ENCODE peak calls at places on chromosome 15, in five cellular contexts. J, Y, N, U and M are unnamed samples.

GRCh38 chr15:49215768-49216739 is 46.0 kb downstream of the GALK2 start:
- DNase-seq in N (no peak), J (peak; percentile 70), Y (peak; percentile 56), U (peak; percentile 45), M (no peak)

GRCh38 chr15:85172846-85173490 is 191.3 kb downstream of the PDE8A start:
- DNase-seq in N (no peak), U (no peak), J (no peak), Y (no peak), M (no peak)

GRCh38 chr15:85800460-85801123 is 5.9 kb upstream of the KLHL25 start:
- DNase-seq in J (peak; percentile 97), N (peak; percentile 90), U (peak; percentile 70), Y (peak; percentile 59), M (peak; percentile 77)

GRCh38 chr15:52164631-52165265 is 26.4 kb downstream of the GNB5 start:
- DNase-seq in J (no peak), N (no peak), U (no peak), Y (no peak), M (no peak)

GRCh38 chr15:70559223-70559823 is 204.0 kb downstream of the UACA start:
- DNase-seq in J (peak; percentile 21), Y (peak; percentile 27), N (peak; percentile 30), U (peak; percentile 31), M (peak; percentile 25)

GRCh38 chr15:82805994-82806406 is at the start of gene FSD2:
- DNase-seq in U (peak; percentile 72), N (no peak), Y (peak; percentile 51), J (no peak), M (peak; percentile 67)

GRCh38 chr15:99211926-99212325 is 37.5 kb downstream of the TTC23 start:
- DNase-seq in J (no peak), N (no peak), U (no peak), Y (no peak), M (no peak)

GRCh38 chr15:76963596-76963995 is 31.3 kb upstream of the PSTPIP1 start:
- DNase-seq in U (no peak), Y (no peak), N (no peak), J (peak; percentile 38), M (no peak)

GRCh38 chr15:58486062-58486461 is 54.3 kb downstream of the LIPC start:
- DNase-seq in J (no peak), N (no peak), U (no peak), Y (no peak), M (no peak)

GRCh38 chr15:58487041-58487723 is 55.4 kb downstream of the LIPC start:
- DNase-seq in J (no peak), N (no peak), U (no peak), Y (no peak), M (no peak)

GRCh38 chr15:58483316-58483715 is 51.5 kb downstream of the LIPC start:
- DNase-seq in J (no peak), U (no peak), N (no peak), Y (no peak), M (no peak)

GRCh38 chr15:58486564-58486963 is 54.8 kb downstream of the LIPC start:
- DNase-seq in Y (no peak), U (no peak), N (no peak), J (no peak), M (no peak)

DNA sequence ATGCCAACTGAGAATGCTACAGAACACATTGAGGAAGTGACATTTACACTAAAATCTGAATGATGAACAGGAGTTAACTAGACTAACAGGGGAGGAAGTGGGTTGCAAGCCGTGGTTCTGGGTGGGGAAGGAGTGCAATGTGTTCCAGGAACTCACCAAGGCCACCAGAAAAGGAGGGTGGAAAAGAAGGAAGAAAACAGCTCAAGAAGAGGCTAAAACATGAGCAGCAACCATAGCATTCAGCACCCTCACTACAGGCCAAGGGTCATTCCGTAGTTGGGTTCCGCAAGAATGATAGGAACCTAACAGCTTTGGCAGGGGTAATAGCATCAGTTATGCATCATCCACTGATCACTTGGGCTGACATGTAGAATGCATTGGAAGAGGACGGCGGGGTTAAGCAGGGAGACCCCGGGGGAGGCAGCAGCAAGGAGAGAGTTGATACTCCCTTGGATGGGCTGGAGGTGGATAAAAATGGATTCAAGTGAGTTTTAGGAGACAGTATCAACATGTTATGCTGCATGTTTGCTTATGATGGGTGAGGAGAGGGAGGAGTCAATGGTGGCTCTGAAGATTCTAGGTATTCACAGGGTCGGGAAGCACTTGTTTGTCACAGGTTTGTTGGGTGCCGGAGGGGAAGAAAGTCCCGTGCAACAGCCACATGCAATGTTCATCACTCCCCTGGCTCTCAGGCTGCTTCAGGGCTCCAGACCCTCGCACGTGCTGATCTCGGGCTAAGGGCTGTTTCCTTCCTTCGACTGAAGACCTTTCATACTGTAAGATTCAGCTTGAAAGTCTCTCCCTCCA is 53.2 kb downstream of the LIPC start:
- DNase-seq in Y (no peak), U (no peak), J (no peak), N (no peak), M (no peak)
- H3K27ac ChIP-seq in Y (no peak overlapping the region), U (no peak overlapping the region), J (no peak overlapping the region), N (peak overlapping the region; percentile 34), M (no peak overlapping the region)

GRCh38 chr15:87756072-87756471 is 500.5 kb downstream of the NTRK3 start:
- DNase-seq in N (no peak), U (no peak), J (no peak), Y (no peak), M (no peak)

GRCh38 chr15:87755226-87755625 is 501.3 kb downstream of the NTRK3 start:
- DNase-seq in U (no peak), N (no peak), J (no peak), Y (no peak), M (no peak)

GRCh38 chr15:87753539-87753938 is 503.0 kb downstream of the NTRK3 start:
- DNase-seq in N (no peak), U (no peak), J (no peak), Y (no peak), M (no peak)

GRCh38 chr15:87748483-87748882 is 508.1 kb downstream of the NTRK3 start:
- DNase-seq in N (no peak), J (no peak), U (no peak), Y (no peak), M (no peak)

DNA sequence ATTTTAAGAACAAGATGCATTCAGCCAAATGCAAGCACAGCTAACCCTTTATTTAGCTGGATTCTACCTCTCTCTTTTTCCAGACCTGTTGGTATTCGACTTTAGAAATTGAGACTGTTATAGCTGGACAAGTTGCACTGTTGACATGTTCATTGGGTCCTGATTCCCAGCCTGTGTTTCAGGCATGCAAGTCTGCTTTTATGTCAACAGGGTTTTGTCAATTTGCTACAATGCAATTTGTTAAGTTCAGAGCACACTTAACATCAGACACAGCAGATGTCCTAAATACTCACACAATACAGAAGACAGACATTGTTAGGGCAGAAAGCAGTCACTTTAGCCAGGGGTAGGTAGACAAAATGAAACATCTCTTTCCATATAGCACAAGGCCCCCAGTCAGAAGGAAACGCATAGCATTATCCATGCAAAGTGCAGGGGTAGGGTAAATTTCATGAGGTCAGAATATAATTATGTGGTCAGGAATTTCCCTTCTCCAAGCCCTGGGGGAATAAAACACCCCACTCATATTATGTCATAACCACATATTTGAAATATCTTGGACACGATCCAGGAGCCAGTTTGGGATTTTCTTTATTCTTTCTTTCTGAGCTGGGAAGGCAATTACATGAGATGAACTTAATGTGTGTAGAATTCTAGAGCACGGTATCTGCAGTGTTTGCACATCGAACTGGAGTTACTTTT is 504.1 kb downstream of the NTRK3 start:
- DNase-seq in U (no peak), J (peak; percentile 17), Y (no peak), N (no peak), M (no peak)
- TF ChIP-seq CTCF in U (no peak), J (no peak), Y (no peak), N (no peak), M (no peak)

GRCh38 chr15:22979699-22980188 is 424 bp downstream of the CYFIP1 start:
- DNase-seq in Y (no peak), U (peak; percentile 41), N (peak; percentile 40), J (peak; percentile 26), M (peak; percentile 61)
- H3K4me3 ChIP-seq in Y (peak overlapping the region; percentile 94), U (peak overlapping the region; percentile 95), N (peak overlapping the region; percentile 85), J (peak overlapping the region; percentile 95), M (peak overlapping the region; percentile 89)

GRCh38 chr15:69452702-69453513 is at the start of gene RPLP1:
- DNase-seq in U (peak; percentile 96), J (peak; percentile 98), N (peak; percentile 96), Y (peak; percentile 96), M (peak; percentile 99)

GRCh38 chr15:69446947-69447346 is 5.7 kb upstream of the RPLP1 start:
- DNase-seq in Y (no peak), J (no peak), U (no peak), N (no peak), M (no peak)

GRCh38 chr15:69454953-69455352 is 2.3 kb downstream of the RPLP1 start:
- DNase-seq in Y (no peak), U (no peak), N (no peak), J (no peak), M (no peak)

GRCh38 chr15:69451951-69452701 is 492 bp upstream of the RPLP1 start:
- DNase-seq in N (no peak), Y (no peak), J (no peak), U (no peak), M (no peak)

GRCh38 chr15:69450968-69451695 is 1.5 kb upstream of the RPLP1 start:
- DNase-seq in N (no peak), Y (no peak), U (no peak), J (no peak), M (no peak)
- H3K27ac ChIP-seq in N (no peak overlapping the region), Y (no peak overlapping the region), U (no peak overlapping the region), J (no peak overlapping the region), M (no peak overlapping the region)

GRCh38 chr15:36050899-36051298 is 504.9 kb upstream of the DPH6 start:
- DNase-seq in N (no peak), Y (no peak), J (no peak), U (no peak), M (no peak)
- TF ChIP-seq CTCF in N (no peak), Y (no peak), J (no peak), U (no peak), M (no peak)

GRCh38 chr15:25848769-25849430 is 14.2 kb downstream of the ATP10A start:
- DNase-seq in N (no peak), Y (no peak), U (no peak), J (no peak), M (no peak)
- H3K4me3 ChIP-seq in N (no peak overlapping the region), Y (peak overlapping the region; percentile 59), U (peak overlapping the region; percentile 40), J (no peak overlapping the region), M (no peak overlapping the region)

GRCh38 chr15:64807751-64808222 is 17.7 kb downstream of the PIF1 start:
- DNase-seq in J (no peak), N (no peak), U (no peak), Y (no peak), M (no peak)
- H3K27ac ChIP-seq in J (no peak overlapping the region), N (no peak overlapping the region), U (peak overlapping the region; percentile 28), Y (peak overlapping the region; percentile 30), M (no peak overlapping the region)

DNA sequence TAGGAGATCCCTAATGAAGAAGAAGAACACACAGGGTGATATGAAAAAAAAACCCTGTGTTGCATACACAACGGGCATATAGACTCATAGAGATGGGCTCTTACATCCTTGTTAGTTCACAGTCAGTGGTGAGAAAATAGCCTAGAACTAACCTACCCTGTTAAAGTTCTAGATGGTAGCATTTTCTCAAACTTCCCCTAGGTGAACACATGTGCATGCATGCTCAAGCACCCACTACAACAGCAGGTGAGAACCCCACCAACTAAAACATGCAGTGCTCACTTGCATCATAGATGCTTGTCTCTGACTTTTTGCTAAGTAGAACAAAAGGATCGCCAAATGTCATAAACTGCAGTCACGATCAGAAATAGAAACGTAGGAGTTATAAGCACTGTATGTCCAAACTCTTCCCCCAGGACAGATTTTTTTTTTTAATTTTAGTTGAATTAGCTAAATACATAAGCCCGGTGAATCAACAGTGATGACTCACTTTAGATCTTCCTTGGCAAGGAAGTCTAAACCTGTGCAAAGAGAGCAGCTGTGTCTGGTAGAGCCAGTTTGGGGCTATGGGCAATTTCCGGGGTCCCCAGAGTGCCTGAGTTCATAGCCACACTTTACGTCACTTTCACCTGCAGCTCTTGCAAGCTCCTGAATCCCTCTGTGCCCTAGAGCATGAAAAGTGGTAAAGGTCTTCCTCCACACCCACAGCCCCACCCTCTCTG is 96.2 kb upstream of the SEMA6D start:
- DNase-seq in J (no peak), U (no peak), Y (no peak), N (peak; percentile 23), M (no peak)
- TF ChIP-seq CTCF in J (no peak), U (no peak), Y (no peak), N (no peak), M (no peak)